ENCODE peak calls at places on chromosomes 5 and 9, in five cellular contexts. S is ELR, E is KBM-7, L is SW480, A is GM20000. G is an unnamed sample.

GRCh38 chr5:58358436-58358835 is 101.5 kb downstream of the PLK2 start:
- DNase-seq in S (no peak), E (no peak), L (no peak), A (no peak), G (no peak)

GRCh38 chr5:148909001-148909400 is 82.6 kb downstream of the ADRB2 start:
- DNase-seq in S (peak), E (no peak), L (no peak), A (no peak), G (peak)

GRCh38 chr5:115842952-115843351 is 1.2 kb downstream of the AP3S1 start:
- DNase-seq in S (peak), E (no peak), L (peak), A (no peak), G (no peak)

GRCh38 chr9:131654857-131655577 is 84.9 kb downstream of the RAPGEF1 start:
- DNase-seq in S (no peak), E (no peak), L (peak), A (no peak), G (peak)

GRCh38 chr5:73186976-73187375 is 14.0 kb downstream of the TMEM174 start:
- DNase-seq in S (peak), E (no peak), L (no peak), A (no peak), G (peak)

GRCh38 chr5:52989025-52989780 is at the start of gene ITGA2:
- DNase-seq in S (peak), E (peak), L (peak), A (peak), G (peak)

GRCh38 chr5:34772267-34772666 is 66.7 kb upstream of the TTC23L start:
- DNase-seq in S (no peak), E (no peak), L (no peak), A (no peak), G (no peak)

GRCh38 chr5:72314571-72315172 is 5.4 kb downstream of the MRPS27 start:
- DNase-seq in S (peak), E (peak), L (no peak), A (no peak), G (no peak)

GRCh38 chr5:149429839-149430721 is 51.0 kb upstream of the IL17B start:
- DNase-seq in S (no peak), E (peak), L (no peak), A (no peak), G (no peak)

GRCh38 chr9:14441976-14442651 is 128.2 kb upstream of the NFIB start:
- DNase-seq in S (peak), E (no peak), L (no peak), A (no peak), G (peak)

GRCh38 chr9:60546406-60546805 is 367.8 kb upstream of the SPATA31A5 start:
- DNase-seq in S (no peak), E (no peak), L (no peak), A (peak), G (no peak)

GRCh38 chr5:157750320-157750719 is 6.8 kb downstream of the LSM11 start:
- DNase-seq in S (peak), E (no peak), L (peak), A (no peak), G (no peak)

GRCh38 chr5:154534457-154535050 is 56.5 kb upstream of the HAND1 start:
- DNase-seq in S (no peak), E (no peak), L (no peak), A (no peak), G (no peak)

GRCh38 chr9:134185536-134186011 is 21.2 kb upstream of the RNU6ATAC start:
- DNase-seq in S (peak), E (no peak), L (no peak), A (no peak), G (no peak)

GRCh38 chr5:143606043-143606752 is 202.7 kb upstream of the NR3C1 start:
- DNase-seq in S (peak), E (peak), L (no peak), A (peak), G (no peak)

GRCh38 chr5:159956074-159956473 is 39.8 kb downstream of the ADRA1B start:
- DNase-seq in S (no peak), E (no peak), L (no peak), A (no peak), G (no peak)

GRCh38 chr9:129880654-129881546 is 45.6 kb downstream of the USP20 start:
- DNase-seq in S (no peak), E (no peak), L (no peak), A (no peak), G (no peak)

GRCh38 chr5:141483842-141484241 is 988 bp upstream of the PCDHGC4 start:
- DNase-seq in S (no peak), E (no peak), L (no peak), A (peak), G (no peak)

GRCh38 chr9:13967011-13967410 is 346.9 kb downstream of the NFIB start:
- DNase-seq in S (no peak), E (no peak), L (no peak), A (no peak), G (peak)

GRCh38 chr5:133599600-133599999 is 12.7 kb downstream of the FSTL4 start:
- DNase-seq in S (no peak), E (no peak), L (no peak), A (no peak), G (no peak)

GRCh38 chr9:19386469-19387044 is 6.5 kb upstream of the RPS6 start:
- DNase-seq in S (no peak), E (no peak), L (no peak), A (no peak), G (no peak)

GRCh38 chr5:63401434-63402046 is 560.7 kb downstream of the HTR1A start:
- DNase-seq in S (peak), E (peak), L (peak), A (peak), G (peak)

GRCh38 chr9:126514037-126514821 is 99.5 kb upstream of the LMX1B start:
- DNase-seq in S (peak), E (peak), L (no peak), A (peak), G (peak)

GRCh38 chr9:8730618-8731017 is 931.0 kb upstream of the DMAC1 start:
- DNase-seq in S (no peak), E (no peak), L (no peak), A (no peak), G (no peak)

GRCh38 chr5:177507165-177507564 is 2.5 kb downstream of the DOK3 start:
- DNase-seq in S (peak), E (peak), L (no peak), A (no peak), G (peak)

GRCh38 chr9:81535542-81536241 is 153.7 kb downstream of the TLE1 start:
- DNase-seq in S (peak), E (no peak), L (no peak), A (no peak), G (no peak)

GRCh38 chr5:176608937-176609723 is 826 bp downstream of the GPRIN1 start:
- DNase-seq in S (peak), E (peak), L (peak), A (no peak), G (no peak)

GRCh38 chr5:82050955-82051354 is 79.1 kb downstream of the ATG10 start:
- DNase-seq in S (no peak), E (no peak), L (no peak), A (no peak), G (no peak)

GRCh38 chr5:168401226-168401625 is 85.0 kb upstream of the RARS1 start:
- DNase-seq in S (no peak), E (no peak), L (no peak), A (no peak), G (peak)

GRCh38 chr5:139388198-139388821 is 1.4 kb downstream of the MZB1 start:
- DNase-seq in S (no peak), E (peak), L (no peak), A (no peak), G (no peak)

GRCh38 chr5:33088176-33088575 is 352.6 kb upstream of the TARS1 start:
- DNase-seq in S (no peak), E (no peak), L (no peak), A (no peak), G (no peak)

GRCh38 chr5:59592101-59592500 is 301.4 kb downstream of the PDE4D start:
- DNase-seq in S (no peak), E (no peak), L (no peak), A (no peak), G (no peak)

GRCh38 chr5:72296251-72296650 is 23.8 kb downstream of the MRPS27 start:
- DNase-seq in S (no peak), E (no peak), L (no peak), A (no peak), G (no peak)

GRCh38 chr5:108516771-108517170 is 134.9 kb upstream of the FBXL17 start:
- DNase-seq in S (no peak), E (no peak), L (no peak), A (no peak), G (no peak)